ENCODE peak calls at places on chromosomes 11 and 22, in six cellular contexts. L is H9, G is neuronal stem cell, B is H1, Q is IMR-90, W is trophoblast cell. D is an unnamed sample.

GRCh38 chr11:125773516-125773915 is 5.1 kb downstream of the PATE2 start:
- DNase-seq in Q (no peak), B (no peak), G (no peak), L (no peak), W (no peak), D (no peak)

GRCh38 chr11:84780689-84781293 is 846.4 kb downstream of the DLG2 start:
- DNase-seq in Q (peak; percentile 15), G (peak; percentile 17), W (no peak), L (no peak), B (no peak), D (peak; percentile 18)

GRCh38 chr11:69173326-69173725 is 17.6 kb downstream of the SMIM38 start:
- DNase-seq in G (no peak), L (no peak), B (no peak), Q (no peak), W (no peak), D (no peak)

GRCh38 chr11:88704505-88704904 is 361.3 kb downstream of the GRM5 start:
- DNase-seq in Q (peak; percentile 5), G (peak; percentile 8), B (no peak), L (no peak), W (no peak), D (no peak)

GRCh38 chr11:120178441-120179070 is 32.3 kb upstream of the OAF start:
- DNase-seq in L (no peak), Q (peak; percentile 18), G (no peak), B (no peak), W (no peak), D (no peak)

GRCh38 chr22:28259774-28260173 is 340.7 kb upstream of the PITPNB start:
- DNase-seq in L (no peak), G (no peak), W (no peak), Q (no peak), B (no peak), D (no peak)

GRCh38 chr22:36546932-36547331 is 18.0 kb upstream of the EIF3D start:
- DNase-seq in G (no peak), L (no peak), Q (peak; percentile 92), W (peak; percentile 49), B (no peak), D (peak; percentile 91)

GRCh38 chr11:112839051-112839450 is 122.2 kb upstream of the NCAM1 start:
- DNase-seq in Q (no peak), G (no peak), L (no peak), B (no peak), W (no peak), D (no peak)

GRCh38 chr11:96228911-96229310 is 114.1 kb downstream of the MAML2 start:
- DNase-seq in Q (peak; percentile 64), L (no peak), W (no peak), B (no peak), G (no peak), D (no peak)

DNA sequence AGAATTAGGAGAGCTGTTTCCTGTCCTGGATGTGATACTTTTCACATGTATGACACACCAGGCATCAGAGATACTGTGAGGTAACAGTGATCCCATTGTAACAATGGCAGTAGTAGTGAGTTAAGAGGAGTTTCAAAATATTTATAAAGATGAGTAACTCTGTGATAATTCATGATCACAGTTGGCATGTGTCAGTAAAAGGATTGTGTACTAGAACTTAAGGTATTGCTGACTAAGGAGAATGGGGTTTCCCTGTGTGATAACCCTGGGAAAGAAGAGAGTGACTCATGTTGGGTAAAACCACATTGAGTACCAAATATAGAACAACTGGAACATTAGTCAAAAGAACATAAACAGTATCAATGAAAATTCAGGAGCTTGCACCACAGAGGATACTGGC is 22.9 kb upstream of the SLC5A1 start:
- DNase-seq in G (no peak), B (no peak), W (no peak), Q (peak; percentile 81), L (no peak), D (peak; percentile 85)
- H4K91ac ChIP-seq in G (no peak overlapping the region), B (no peak overlapping the region), W (no peak overlapping the region), Q (no peak overlapping the region), L (no peak overlapping the region), D (no peak overlapping the region)

GRCh38 chr11:111541209-111542061 is 915 bp downstream of the LAYN start:
- DNase-seq in B (no peak), W (peak; percentile 83), L (peak; percentile 60), G (peak; percentile 9), Q (peak; percentile 92), D (peak; percentile 90)
- H4K91ac ChIP-seq in B (no peak overlapping the region), W (peak overlapping the region; percentile 88), L (no peak overlapping the region), G (no peak overlapping the region), Q (peak overlapping the region; percentile 94), D (peak overlapping the region; percentile 73)

DNA sequence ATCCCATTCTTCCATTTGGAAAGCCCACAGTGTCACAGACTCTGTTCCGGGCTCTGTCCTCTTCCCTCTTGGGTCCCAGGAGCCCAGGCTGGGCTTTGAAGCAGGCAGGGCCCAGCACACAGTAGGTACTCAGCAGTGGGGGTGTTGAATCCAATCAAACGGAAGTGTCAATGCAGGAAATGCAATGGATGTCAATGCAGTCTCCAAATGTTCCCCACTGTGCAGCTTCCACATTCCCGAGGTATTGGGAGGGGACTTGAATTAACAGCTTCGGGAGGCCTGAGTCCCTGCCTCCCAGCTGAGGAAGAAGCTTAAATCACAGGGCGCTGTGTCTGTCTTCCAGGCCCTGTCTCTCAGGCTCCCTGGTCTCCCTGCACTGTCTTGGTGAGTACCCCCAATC is 21.8 kb upstream of the SMIM35 start:
- DNase-seq in L (no peak), W (no peak), B (no peak), G (no peak), Q (no peak), D (no peak)
- H4K91ac ChIP-seq in L (no peak overlapping the region), W (no peak overlapping the region), B (no peak overlapping the region), G (no peak overlapping the region), Q (no peak overlapping the region), D (no peak overlapping the region)

DNA sequence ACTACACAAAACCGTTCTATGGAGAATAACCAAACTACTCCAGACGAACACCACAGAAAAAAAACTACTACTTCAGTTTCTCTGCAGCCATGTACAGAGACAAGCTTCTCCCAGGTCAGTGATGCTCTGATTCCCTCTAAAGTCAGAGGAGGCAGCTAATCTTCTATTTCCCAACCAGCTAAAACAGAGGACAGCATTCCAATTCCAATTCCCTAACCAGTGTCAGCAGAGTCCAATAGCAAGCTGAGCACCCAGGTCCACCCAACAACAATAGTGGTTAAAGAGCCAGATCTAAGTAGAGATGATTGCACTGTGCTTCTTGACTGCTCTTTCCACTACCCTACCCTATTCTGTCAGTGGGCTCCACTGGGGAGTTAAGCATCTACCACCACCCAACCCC is 6.7 kb downstream of the XKR3 start:
- DNase-seq in B (no peak), L (no peak), G (no peak), Q (no peak), W (no peak), D (no peak)
- H4K91ac ChIP-seq in B (no peak overlapping the region), L (no peak overlapping the region), G (no peak overlapping the region), Q (no peak overlapping the region), W (no peak overlapping the region), D (no peak overlapping the region)

DNA sequence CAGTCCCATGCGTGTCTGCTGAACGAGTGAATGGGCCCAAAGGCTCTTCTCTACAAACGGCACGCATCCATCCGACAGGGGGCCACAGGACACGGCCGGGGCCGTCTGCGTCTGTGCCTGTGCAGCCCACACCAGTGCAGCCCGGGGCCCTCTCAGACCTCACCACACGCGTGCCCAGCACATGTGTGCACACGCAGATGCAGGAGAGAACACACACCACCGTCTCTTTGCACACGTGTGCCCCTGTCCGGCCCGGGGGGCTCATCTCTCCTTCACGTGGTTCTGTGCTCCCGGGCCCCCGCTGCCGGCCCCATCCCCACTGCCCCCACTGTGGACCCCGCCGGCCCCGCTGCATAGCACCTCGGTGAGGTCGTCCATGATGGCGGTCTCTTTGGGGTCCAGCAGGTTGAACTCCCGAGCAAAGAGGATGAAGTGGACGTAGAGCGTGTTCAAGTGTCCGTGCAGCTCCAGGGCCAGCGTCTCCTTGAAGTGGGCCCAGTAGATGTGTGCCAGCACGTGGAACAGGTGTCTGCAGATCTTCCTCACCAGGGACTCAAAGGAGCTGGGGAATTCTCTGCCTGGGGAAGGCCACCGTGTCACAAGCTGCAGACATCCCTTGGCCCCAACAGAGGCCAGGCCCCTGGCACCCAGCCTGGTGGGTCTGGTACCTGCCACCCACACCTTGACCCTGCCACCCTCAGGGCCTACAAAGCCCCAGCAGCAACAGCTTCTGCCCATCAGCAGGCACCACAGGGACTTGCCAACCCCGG is 16.5 kb downstream of the MOB2 start:
- DNase-seq in L (no peak), Q (no peak), B (no peak), G (no peak), W (no peak), D (no peak)
- H4K91ac ChIP-seq in L (no peak overlapping the region), Q (no peak overlapping the region), B (no peak overlapping the region), G (no peak overlapping the region), W (no peak overlapping the region), D (no peak overlapping the region)